ENCODE peak calls at places on chromosome 5, in nine cellular contexts. P, L, B, I, N, R, A, K and Y are unnamed samples.

GRCh38 chr5:1484416-1485319 is 39.1 kb downstream of the LPCAT1 start:
- DNase-seq in P (no peak), L (no peak), B (no peak), I (no peak), N (no peak), R (no peak), A (no peak), K (peak; percentile 89), Y (no peak)

GRCh38 chr5:10427978-10428377 is 13.7 kb upstream of the ROPN1L start:
- DNase-seq in P (no peak), L (no peak), B (no peak), I (no peak), N (no peak), R (no peak), A (no peak), K (no peak), Y (no peak)

GRCh38 chr5:150299571-150300327 is 3.0 kb downstream of the ARSI start:
- DNase-seq in P (no peak), L (no peak), B (peak; percentile 78), I (no peak), N (no peak), R (no peak), A (peak; percentile 27), K (peak; percentile 62), Y (no peak)

GRCh38 chr5:168438349-168438748 is 47.9 kb upstream of the RARS1 start:
- DNase-seq in P (no peak), L (no peak), B (peak; percentile 14), I (no peak), N (no peak), R (no peak), A (no peak), K (no peak), Y (no peak)

GRCh38 chr5:141800629-141801028 is 77.6 kb downstream of the PCDH1 start:
- DNase-seq in P (no peak), L (no peak), B (peak; percentile 24), I (no peak), N (no peak), R (no peak), A (peak; percentile 30), K (no peak), Y (peak; percentile 76)

GRCh38 chr5:102018690-102019089 is 277.4 kb downstream of the SLCO4C1 start:
- DNase-seq in P (no peak), L (no peak), B (no peak), I (no peak), N (no peak), R (no peak), A (no peak), K (no peak), Y (no peak)

GRCh38 chr5:180591249-180591887 is at the start of gene SCGB3A1:
- DNase-seq in P (no peak), L (no peak), B (no peak), I (no peak), N (no peak), R (no peak), A (peak; percentile 5), K (peak; percentile 17), Y (no peak)

GRCh38 chr5:33788922-33789321 is 102.9 kb downstream of the ADAMTS12 start:
- DNase-seq in P (peak; percentile 97), L (no peak), B (peak; percentile 100), I (no peak), N (no peak), R (no peak), A (peak; percentile 80), K (no peak), Y (no peak)

GRCh38 chr5:74073257-74073656 is 447.3 kb downstream of the ARHGEF28 start:
- DNase-seq in P (peak; percentile 71), L (peak; percentile 1), B (no peak), I (no peak), N (no peak), R (no peak), A (peak; percentile 75), K (no peak), Y (no peak)

GRCh38 chr5:139481122-139481533 is 1.4 kb downstream of the STING1 start:
- DNase-seq in P (no peak), L (no peak), B (no peak), I (peak; percentile 10), N (no peak), R (no peak), A (peak; percentile 71), K (no peak), Y (no peak)

GRCh38 chr5:150641006-150641570 is 628 bp downstream of the SYNPO start:
- DNase-seq in P (peak; percentile 74), L (no peak), B (peak; percentile 88), I (peak; percentile 94), N (peak; percentile 58), R (no peak), A (peak; percentile 96), K (no peak), Y (no peak)

GRCh38 chr5:110402562-110402961 is 323.9 kb downstream of the TMEM232 start:
- DNase-seq in P (no peak), L (no peak), B (no peak), I (no peak), N (no peak), R (no peak), A (no peak), K (no peak), Y (no peak)

GRCh38 chr5:41527201-41527779 is 16.9 kb upstream of the PLCXD3 start:
- DNase-seq in P (peak; percentile 96), L (peak; percentile 71), B (peak; percentile 99), I (peak; percentile 7), N (no peak), R (no peak), A (peak; percentile 99), K (no peak), Y (peak; percentile 35)

GRCh38 chr5:10250804-10251276 is 760 bp downstream of the CCT5 start:
- DNase-seq in P (peak; percentile 55), L (peak; percentile 43), B (peak; percentile 40), I (peak; percentile 37), N (no peak), R (no peak), A (peak; percentile 32), K (peak; percentile 35), Y (no peak)

GRCh38 chr5:174311531-174312269 is 266.2 kb downstream of the NSG2 start:
- DNase-seq in P (peak; percentile 65), L (peak; percentile 83), B (peak; percentile 34), I (peak; percentile 29), N (peak; percentile 47), R (peak; percentile 89), A (peak; percentile 71), K (peak; percentile 88), Y (peak; percentile 69)

GRCh38 chr5:114695292-114695904 is 333.5 kb downstream of the KCNN2 start:
- DNase-seq in P (no peak), L (no peak), B (no peak), I (no peak), N (no peak), R (no peak), A (no peak), K (no peak), Y (no peak)

GRCh38 chr5:32713396-32714381 is 2.6 kb downstream of the NPR3 start:
- DNase-seq in P (peak; percentile 26), L (peak; percentile 30), B (peak; percentile 20), I (no peak), N (no peak), R (peak; percentile 22), A (peak; percentile 13), K (peak; percentile 34), Y (no peak)

GRCh38 chr5:50823568-50823967 is 157.1 kb downstream of the PARP8 start:
- DNase-seq in P (no peak), L (no peak), B (no peak), I (no peak), N (no peak), R (no peak), A (no peak), K (no peak), Y (no peak)

GRCh38 chr5:113578091-113578490 is 64.6 kb downstream of the YTHDC2 start:
- DNase-seq in P (no peak), L (no peak), B (no peak), I (no peak), N (no peak), R (no peak), A (no peak), K (no peak), Y (no peak)

GRCh38 chr5:177302354-177303110 is 987 bp downstream of the RAB24 start:
- DNase-seq in P (no peak), L (no peak), B (peak; percentile 36), I (no peak), N (no peak), R (no peak), A (no peak), K (no peak), Y (no peak)
- TF ChIP-seq CTCF in P (peak; percentile 28), L (peak; percentile 23), B (no peak), I (no peak), N (no peak), R (peak; percentile 35), A (peak; percentile 8), K (no peak), Y (no peak)

DNA sequence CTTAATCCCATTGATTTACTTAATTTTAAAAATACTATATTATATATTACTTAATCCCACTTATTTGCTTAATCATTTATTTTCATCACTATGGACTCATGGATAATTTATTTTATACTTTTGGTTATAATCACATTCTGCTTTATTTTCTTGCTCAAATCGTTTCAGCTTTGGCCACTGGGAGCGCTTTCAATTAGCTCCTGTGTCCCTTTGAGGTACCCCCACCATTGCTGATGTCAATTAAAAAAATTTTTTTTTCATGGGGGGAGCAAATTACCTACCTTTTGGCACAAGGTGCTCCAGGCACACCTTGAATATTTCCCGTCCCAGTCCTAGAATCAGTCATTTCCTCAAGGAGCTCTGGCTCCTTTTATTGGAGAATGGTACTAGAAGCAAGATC is 1.4 kb upstream of the TRIO start:
- DNase-seq in P (no peak), L (no peak), B (no peak), I (no peak), N (no peak), R (no peak), A (no peak), K (no peak), Y (no peak)
- TF ChIP-seq CTCF in P (peak; percentile 33), L (peak; percentile 10), B (no peak), I (no peak), N (no peak), R (no peak), A (no peak), K (no peak), Y (no peak)

DNA sequence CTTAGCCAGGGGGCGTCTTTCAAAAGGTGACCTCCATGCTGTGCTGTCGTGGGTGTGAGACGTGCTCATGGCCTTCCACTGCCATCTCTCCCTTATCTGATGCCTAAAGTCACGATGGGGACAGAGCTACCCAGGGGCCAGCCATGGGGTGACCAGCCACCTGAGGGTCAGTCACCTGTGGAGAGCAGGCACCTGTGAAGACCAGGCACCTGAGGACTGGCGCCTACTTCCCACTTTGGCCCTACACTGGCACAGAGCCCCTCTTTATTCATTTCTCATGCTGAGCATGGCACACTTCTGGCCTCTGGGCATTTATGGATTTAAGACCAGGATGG is 6.4 kb upstream of the EXOC3 start:
- DNase-seq in P (no peak), L (no peak), B (no peak), I (no peak), N (no peak), R (no peak), A (no peak), K (no peak), Y (no peak)
- TF ChIP-seq CTCF in P (no peak), L (no peak), B (no peak), I (no peak), N (no peak), R (no peak), A (no peak), K (no peak), Y (no peak)

DNA sequence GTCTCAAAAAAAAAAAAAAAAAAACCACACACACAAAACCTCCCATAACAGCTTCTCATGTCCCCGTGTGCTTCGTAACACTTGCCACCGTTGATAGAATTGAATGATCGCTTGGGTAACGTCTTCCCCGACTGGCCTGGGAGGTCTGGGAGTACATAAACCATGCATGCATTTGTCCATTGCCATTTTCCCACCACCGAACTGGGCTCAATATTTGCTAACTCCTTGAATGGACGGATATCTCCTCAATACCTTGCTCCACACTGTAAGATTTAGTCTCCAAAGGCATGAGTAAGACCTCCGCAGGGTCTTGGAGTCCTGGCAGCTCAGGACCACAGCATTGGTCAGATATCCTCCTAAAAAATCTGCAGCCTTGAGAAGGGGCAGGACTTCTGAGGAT is 3.2 kb upstream of the P4HA2 start:
- DNase-seq in P (no peak), L (no peak), B (no peak), I (no peak), N (no peak), R (no peak), A (no peak), K (no peak), Y (no peak)
- TF ChIP-seq CTCF in P (no peak), L (no peak), B (no peak), I (no peak), N (no peak), R (no peak), A (no peak), K (no peak), Y (no peak)